ENCODE peak calls at places on chromosomes 12 and 14, in eight cellular contexts. F, L, J, T, G, O, P and W are unnamed samples.
A peak's percentile ranks its signal among the peaks of the same experiment; 100 is the strongest.

GRCh38 chr14:68583527-68584275 is 209.2 kb downstream of the ZFP36L1 start:
- ATAC-seq in L (peak; percentile 93), T (no peak), P (peak; percentile 68), F (no peak), J (no peak), G (no peak), O (no peak), W (no peak)

GRCh38 chr12:67382206-67382871 is 113.2 kb downstream of the CAND1 start:
- ATAC-seq in L (no peak), F (no peak), O (no peak), T (no peak), J (peak; percentile 80), G (no peak), P (peak; percentile 36), W (no peak)

GRCh38 chr12:47188576-47189441 is 109.0 kb upstream of the AMIGO2 start:
- ATAC-seq in T (no peak), F (no peak), P (peak; percentile 54), L (no peak), G (no peak), O (no peak), J (no peak), W (no peak)

GRCh38 chr12:47801170-47801903 is 18.4 kb downstream of the HDAC7 start:
- ATAC-seq in J (peak; percentile 37), G (no peak), L (no peak), O (no peak), F (no peak), P (peak; percentile 40), T (peak; percentile 35), W (peak; percentile 26)

GRCh38 chr12:105554223-105554678 is 223.8 kb downstream of the C12orf75 start:
- ATAC-seq in J (no peak), T (no peak), G (peak; percentile 36), P (no peak), L (no peak), F (peak; percentile 61), O (no peak), W (no peak)

GRCh38 chr12:7155471-7156034 is 25.4 kb downstream of the CLSTN3 start:
- ATAC-seq in P (peak; percentile 85), O (no peak), T (peak; percentile 16), G (peak; percentile 43), F (no peak), L (no peak), J (peak; percentile 23), W (peak; percentile 81)

GRCh38 chr12:1474567-1475153 is 119.7 kb downstream of the FBXL14 start:
- ATAC-seq in L (peak; percentile 60), F (peak; percentile 90), P (peak; percentile 54), T (no peak), O (no peak), G (peak; percentile 80), J (peak; percentile 78), W (peak; percentile 84)

GRCh38 chr12:26304273-26304672 is 108.9 kb downstream of the SSPN start:
- ATAC-seq in P (no peak), F (no peak), T (no peak), O (no peak), J (no peak), L (no peak), G (no peak), W (no peak)

GRCh38 chr12:50505945-50506344 is 1.2 kb downstream of the DIP2B start:
- ATAC-seq in P (peak; percentile 43), L (no peak), J (peak; percentile 77), F (no peak), T (peak; percentile 26), O (no peak), G (no peak), W (peak; percentile 32)

GRCh38 chr12:102440109-102440405 is 40.3 kb downstream of the IGF1 start:
- ATAC-seq in T (no peak), F (no peak), L (no peak), P (no peak), J (peak; percentile 85), O (no peak), G (no peak), W (no peak)

GRCh38 chr12:93704625-93705024 is 27.4 kb downstream of the CRADD start:
- ATAC-seq in P (no peak), F (no peak), J (no peak), L (no peak), O (no peak), T (no peak), G (peak; percentile 41), W (no peak)

GRCh38 chr12:120721866-120722265 is 3.8 kb upstream of the ACADS start:
- ATAC-seq in O (no peak), L (no peak), G (no peak), F (no peak), P (no peak), T (no peak), J (no peak), W (no peak)

GRCh38 chr12:109656681-109657262 is 56.9 kb upstream of the FAM222A start:
- ATAC-seq in O (no peak), F (no peak), G (no peak), P (no peak), T (no peak), L (no peak), J (no peak), W (peak; percentile 31)

GRCh38 chr12:90833228-90833627 is 121.7 kb downstream of the CCER1 start:
- ATAC-seq in F (no peak), O (no peak), P (no peak), L (no peak), J (no peak), G (no peak), T (no peak), W (no peak)

GRCh38 chr12:9736931-9737705 is 4.2 kb upstream of the CLECL1 start:
- ATAC-seq in J (peak; percentile 49), O (peak; percentile 4), F (no peak), P (peak; percentile 51), G (no peak), T (peak; percentile 36), L (no peak), W (no peak)

GRCh38 chr14:89041245-89041585 is 216.8 kb downstream of the TTC8 start:
- ATAC-seq in F (peak; percentile 54), J (peak; percentile 42), P (peak; percentile 70), G (no peak), L (peak; percentile 36), O (no peak), T (peak; percentile 85), W (peak; percentile 76)

GRCh38 chr12:117105902-117106301 is 6.7 kb upstream of the TESC start:
- ATAC-seq in P (peak; percentile 84), J (no peak), G (no peak), F (no peak), L (no peak), O (peak; percentile 88), T (peak; percentile 97), W (no peak)

GRCh38 chr14:103705158-103705523 is 10.1 kb downstream of the XRCC3 start:
- ATAC-seq in L (no peak), J (peak; percentile 68), O (no peak), P (peak; percentile 86), F (no peak), T (no peak), G (no peak), W (no peak)

GRCh38 chr14:51614707-51615106 is 37.0 kb upstream of the FRMD6 start:
- ATAC-seq in G (no peak), F (no peak), O (no peak), L (no peak), J (no peak), T (no peak), P (no peak), W (peak; percentile 46)

GRCh38 chr12:59698599-59698998 is 102.8 kb downstream of the SLC16A7 start:
- ATAC-seq in G (no peak), O (no peak), P (peak; percentile 44), L (peak; percentile 82), F (no peak), J (peak; percentile 82), T (no peak), W (no peak)

GRCh38 chr12:44647891-44648690 is 228.0 kb downstream of the NELL2 start:
- ATAC-seq in P (no peak), L (no peak), O (no peak), T (no peak), J (peak; percentile 13), F (no peak), G (peak; percentile 92), W (no peak)

GRCh38 chr14:101228949-101229541 is 325.5 kb upstream of the RTL1 start:
- ATAC-seq in G (peak; percentile 16), L (no peak), T (no peak), P (no peak), F (peak; percentile 70), O (no peak), J (peak; percentile 35), W (peak; percentile 51)

GRCh38 chr14:92322516-92322915 is 449 bp upstream of the SLC24A4 start:
- ATAC-seq in J (no peak), L (no peak), F (no peak), T (no peak), G (peak; percentile 33), O (no peak), P (no peak), W (no peak)

GRCh38 chr12:116525418-116526001 is 33.7 kb upstream of the MAP1LC3B2 start:
- ATAC-seq in L (peak; percentile 86), P (peak; percentile 88), O (no peak), J (peak; percentile 96), F (peak; percentile 89), T (peak; percentile 76), G (peak; percentile 69), W (peak; percentile 91)

GRCh38 chr12:51028126-51028810 is 2.1 kb upstream of the SLC11A2 start:
- ATAC-seq in G (peak; percentile 23), P (peak; percentile 39), J (no peak), T (peak; percentile 22), F (peak; percentile 39), L (no peak), O (no peak), W (peak; percentile 15)

GRCh38 chr12:76896274-76896673 is 17.5 kb upstream of the CSRP2 start:
- ATAC-seq in L (no peak), G (no peak), P (no peak), F (no peak), O (no peak), T (no peak), J (no peak), W (no peak)

GRCh38 chr12:75996907-75997447 is 34.6 kb downstream of the PHLDA1 start:
- ATAC-seq in J (peak; percentile 36), F (no peak), O (no peak), T (no peak), G (no peak), P (no peak), L (no peak), W (no peak)

GRCh38 chr14:88184956-88185355 is 138.1 kb downstream of the KCNK10 start:
- ATAC-seq in F (no peak), P (no peak), O (no peak), L (no peak), T (no peak), G (no peak), J (no peak), W (no peak)

GRCh38 chr12:113297621-113298471 is 37.1 kb downstream of the SLC8B1 start:
- ATAC-seq in G (no peak), J (peak; percentile 1), P (no peak), F (no peak), L (no peak), T (no peak), O (no peak), W (no peak)

GRCh38 chr14:92386637-92387036 is 63.7 kb downstream of the SLC24A4 start:
- ATAC-seq in O (no peak), F (no peak), L (no peak), T (peak; percentile 46), J (no peak), G (no peak), P (peak; percentile 70), W (no peak)

GRCh38 chr12:66055837-66056319 is 74.7 kb downstream of the LLPH start:
- ATAC-seq in P (no peak), T (no peak), G (no peak), J (no peak), O (no peak), F (no peak), L (no peak), W (peak; percentile 51)

GRCh38 chr12:54991161-54991991 is 6.8 kb upstream of the TESPA1 start:
- ATAC-seq in P (no peak), L (no peak), J (no peak), O (peak; percentile 41), G (no peak), F (no peak), T (peak; percentile 70), W (no peak)

GRCh38 chr12:114403044-114403689 is 2.8 kb downstream of the TBX5 start:
- ATAC-seq in G (peak; percentile 71), O (no peak), L (no peak), F (no peak), J (no peak), T (no peak), P (no peak), W (peak; percentile 68)

GRCh38 chr12:127628655-127629054 is 638.3 kb upstream of the TMEM132C start:
- ATAC-seq in G (no peak), F (no peak), O (no peak), T (peak; percentile 17), J (no peak), L (no peak), P (no peak), W (peak; percentile 80)